ENCODE peak calls at places on chromosomes 2 and 18, in seven cellular contexts. One of them, this sample, is unnamed.

GRCh38 chr2:196473617-196474016 is 165.9 kb upstream of the CCDC150 start:
- DNase-seq in left ventricle myocardium inferior: no peak
- DNase-seq in GM23248: no peak
- DNase-seq in stimulated activated CD4-positive, alpha-beta T cell treated with anti-CD3 and anti-CD28 coated beads, Interleukin-15, amount 100 ng/mL, for 24 hours: no peak
- DNase-seq in HFFc6: no peak
- DNase-seq in nephron progenitor cell: no peak
- DNase-seq in left cardiac atrium: no peak
- DNase-seq in this sample: no peak

GRCh38 chr18:46398625-46399024 is 258.4 kb downstream of the LOXHD1 start:
- DNase-seq in left ventricle myocardium inferior: no peak
- DNase-seq in GM23248: peak
- DNase-seq in stimulated activated CD4-positive, alpha-beta T cell treated with anti-CD3 and anti-CD28 coated beads, Interleukin-15, amount 100 ng/mL, for 24 hours: no peak
- DNase-seq in HFFc6: no peak
- DNase-seq in nephron progenitor cell: no peak
- DNase-seq in left cardiac atrium: no peak
- DNase-seq in this sample: no peak

GRCh38 chr2:38164881-38165280 is 88.9 kb upstream of the CYP1B1 start:
- DNase-seq in left ventricle myocardium inferior: no peak
- DNase-seq in GM23248: no peak
- DNase-seq in stimulated activated CD4-positive, alpha-beta T cell treated with anti-CD3 and anti-CD28 coated beads, Interleukin-15, amount 100 ng/mL, for 24 hours: no peak
- DNase-seq in HFFc6: no peak
- DNase-seq in nephron progenitor cell: peak
- DNase-seq in left cardiac atrium: no peak
- DNase-seq in this sample: no peak

GRCh38 chr2:127094509-127095366 is 12.2 kb downstream of the BIN1 start:
- DNase-seq in left ventricle myocardium inferior: no peak
- DNase-seq in GM23248: peak
- DNase-seq in stimulated activated CD4-positive, alpha-beta T cell treated with anti-CD3 and anti-CD28 coated beads, Interleukin-15, amount 100 ng/mL, for 24 hours: no peak
- DNase-seq in HFFc6: no peak
- DNase-seq in nephron progenitor cell: peak
- DNase-seq in left cardiac atrium: peak
- DNase-seq in this sample: no peak

GRCh38 chr2:10361220-10361588 is 58.5 kb downstream of the HPCAL1 start:
- DNase-seq in left ventricle myocardium inferior: no peak
- DNase-seq in GM23248: no peak
- DNase-seq in stimulated activated CD4-positive, alpha-beta T cell treated with anti-CD3 and anti-CD28 coated beads, Interleukin-15, amount 100 ng/mL, for 24 hours: no peak
- DNase-seq in HFFc6: no peak
- DNase-seq in nephron progenitor cell: no peak
- DNase-seq in left cardiac atrium: no peak
- DNase-seq in this sample: no peak

GRCh38 chr2:12170151-12170550 is 423.7 kb downstream of the LPIN1 start:
- DNase-seq in left ventricle myocardium inferior: no peak
- DNase-seq in GM23248: no peak
- DNase-seq in stimulated activated CD4-positive, alpha-beta T cell treated with anti-CD3 and anti-CD28 coated beads, Interleukin-15, amount 100 ng/mL, for 24 hours: no peak
- DNase-seq in HFFc6: no peak
- DNase-seq in nephron progenitor cell: no peak
- DNase-seq in left cardiac atrium: no peak
- DNase-seq in this sample: no peak

GRCh38 chr2:137960223-137960622 is 4.0 kb upstream of the HNMT start:
- DNase-seq in left ventricle myocardium inferior: no peak
- DNase-seq in GM23248: no peak
- DNase-seq in stimulated activated CD4-positive, alpha-beta T cell treated with anti-CD3 and anti-CD28 coated beads, Interleukin-15, amount 100 ng/mL, for 24 hours: no peak
- DNase-seq in HFFc6: no peak
- DNase-seq in nephron progenitor cell: no peak
- DNase-seq in left cardiac atrium: no peak
- DNase-seq in this sample: no peak

GRCh38 chr2:109690822-109691541 is 76.8 kb downstream of the SOWAHC start:
- DNase-seq in left ventricle myocardium inferior: peak
- DNase-seq in GM23248: no peak
- DNase-seq in stimulated activated CD4-positive, alpha-beta T cell treated with anti-CD3 and anti-CD28 coated beads, Interleukin-15, amount 100 ng/mL, for 24 hours: no peak
- DNase-seq in HFFc6: no peak
- DNase-seq in nephron progenitor cell: no peak
- DNase-seq in left cardiac atrium: peak
- DNase-seq in this sample: no peak

GRCh38 chr18:75087119-75088020 is 121.6 kb downstream of the PTGR3 start:
- DNase-seq in left ventricle myocardium inferior: no peak
- DNase-seq in GM23248: no peak
- DNase-seq in stimulated activated CD4-positive, alpha-beta T cell treated with anti-CD3 and anti-CD28 coated beads, Interleukin-15, amount 100 ng/mL, for 24 hours: no peak
- DNase-seq in HFFc6: no peak
- DNase-seq in nephron progenitor cell: no peak
- DNase-seq in left cardiac atrium: no peak
- DNase-seq in this sample: no peak

GRCh38 chr2:54457326-54458023 is 1.3 kb downstream of the SPTBN1 start:
- DNase-seq in left ventricle myocardium inferior: peak
- DNase-seq in GM23248: peak
- DNase-seq in stimulated activated CD4-positive, alpha-beta T cell treated with anti-CD3 and anti-CD28 coated beads, Interleukin-15, amount 100 ng/mL, for 24 hours: peak
- DNase-seq in HFFc6: no peak
- DNase-seq in nephron progenitor cell: peak
- DNase-seq in left cardiac atrium: peak
- DNase-seq in this sample: no peak

GRCh38 chr2:20509766-20510490 is 63.1 kb downstream of the RHOB start:
- DNase-seq in left ventricle myocardium inferior: no peak
- DNase-seq in GM23248: peak
- DNase-seq in stimulated activated CD4-positive, alpha-beta T cell treated with anti-CD3 and anti-CD28 coated beads, Interleukin-15, amount 100 ng/mL, for 24 hours: no peak
- DNase-seq in HFFc6: no peak
- DNase-seq in nephron progenitor cell: peak
- DNase-seq in left cardiac atrium: peak
- DNase-seq in this sample: no peak

GRCh38 chr2:85789271-85789670 is 35.5 kb downstream of the ATOH8 start:
- DNase-seq in left ventricle myocardium inferior: no peak
- DNase-seq in GM23248: no peak
- DNase-seq in stimulated activated CD4-positive, alpha-beta T cell treated with anti-CD3 and anti-CD28 coated beads, Interleukin-15, amount 100 ng/mL, for 24 hours: no peak
- DNase-seq in HFFc6: no peak
- DNase-seq in nephron progenitor cell: no peak
- DNase-seq in left cardiac atrium: no peak
- DNase-seq in this sample: no peak

GRCh38 chr2:159714586-159714930 is 2.3 kb downstream of the MARCHF7 start:
- DNase-seq in left ventricle myocardium inferior: no peak
- DNase-seq in GM23248: no peak
- DNase-seq in stimulated activated CD4-positive, alpha-beta T cell treated with anti-CD3 and anti-CD28 coated beads, Interleukin-15, amount 100 ng/mL, for 24 hours: no peak
- DNase-seq in HFFc6: no peak
- DNase-seq in nephron progenitor cell: no peak
- DNase-seq in left cardiac atrium: no peak
- DNase-seq in this sample: no peak

GRCh38 chr2:160085662-160086061 is 23.2 kb upstream of the PLA2R1 start:
- DNase-seq in left ventricle myocardium inferior: no peak
- DNase-seq in GM23248: no peak
- DNase-seq in stimulated activated CD4-positive, alpha-beta T cell treated with anti-CD3 and anti-CD28 coated beads, Interleukin-15, amount 100 ng/mL, for 24 hours: no peak
- DNase-seq in HFFc6: no peak
- DNase-seq in nephron progenitor cell: no peak
- DNase-seq in left cardiac atrium: no peak
- DNase-seq in this sample: no peak

GRCh38 chr2:107735206-107735605 is 91.5 kb upstream of the RGPD4 start:
- DNase-seq in left ventricle myocardium inferior: no peak
- DNase-seq in GM23248: no peak
- DNase-seq in stimulated activated CD4-positive, alpha-beta T cell treated with anti-CD3 and anti-CD28 coated beads, Interleukin-15, amount 100 ng/mL, for 24 hours: no peak
- DNase-seq in HFFc6: no peak
- DNase-seq in nephron progenitor cell: no peak
- DNase-seq in left cardiac atrium: no peak
- DNase-seq in this sample: no peak

GRCh38 chr2:96584017-96584416 is 47.5 kb downstream of the ARID5A start:
- DNase-seq in left ventricle myocardium inferior: no peak
- DNase-seq in GM23248: peak
- DNase-seq in stimulated activated CD4-positive, alpha-beta T cell treated with anti-CD3 and anti-CD28 coated beads, Interleukin-15, amount 100 ng/mL, for 24 hours: no peak
- DNase-seq in HFFc6: peak
- DNase-seq in nephron progenitor cell: no peak
- DNase-seq in left cardiac atrium: no peak
- DNase-seq in this sample: no peak

GRCh38 chr2:176270100-176270750 is 983 bp downstream of the MTX2 start:
- DNase-seq in left ventricle myocardium inferior: no peak
- DNase-seq in GM23248: peak
- DNase-seq in stimulated activated CD4-positive, alpha-beta T cell treated with anti-CD3 and anti-CD28 coated beads, Interleukin-15, amount 100 ng/mL, for 24 hours: no peak
- DNase-seq in HFFc6: no peak
- DNase-seq in nephron progenitor cell: no peak
- DNase-seq in left cardiac atrium: no peak
- DNase-seq in this sample: no peak

GRCh38 chr2:174778479-174778962 is 14.2 kb upstream of the CHRNA1 start:
- DNase-seq in left ventricle myocardium inferior: peak
- DNase-seq in GM23248: peak
- DNase-seq in stimulated activated CD4-positive, alpha-beta T cell treated with anti-CD3 and anti-CD28 coated beads, Interleukin-15, amount 100 ng/mL, for 24 hours: peak
- DNase-seq in HFFc6: peak
- DNase-seq in nephron progenitor cell: no peak
- DNase-seq in left cardiac atrium: peak
- DNase-seq in this sample: peak

GRCh38 chr2:46825958-46826897 is 89.4 kb downstream of the MCFD2 start:
- DNase-seq in left ventricle myocardium inferior: no peak
- DNase-seq in GM23248: peak
- DNase-seq in stimulated activated CD4-positive, alpha-beta T cell treated with anti-CD3 and anti-CD28 coated beads, Interleukin-15, amount 100 ng/mL, for 24 hours: no peak
- DNase-seq in HFFc6: peak
- DNase-seq in nephron progenitor cell: no peak
- DNase-seq in left cardiac atrium: peak
- DNase-seq in this sample: peak

GRCh38 chr2:47269316-47270232 is 114.5 kb upstream of the STPG4 start:
- DNase-seq in left ventricle myocardium inferior: peak
- DNase-seq in GM23248: peak
- DNase-seq in stimulated activated CD4-positive, alpha-beta T cell treated with anti-CD3 and anti-CD28 coated beads, Interleukin-15, amount 100 ng/mL, for 24 hours: no peak
- DNase-seq in HFFc6: peak
- DNase-seq in nephron progenitor cell: no peak
- DNase-seq in left cardiac atrium: peak
- DNase-seq in this sample: peak

GRCh38 chr2:192413812-192414424 is 219.2 kb upstream of the TMEFF2 start:
- DNase-seq in left ventricle myocardium inferior: peak
- DNase-seq in GM23248: no peak
- DNase-seq in stimulated activated CD4-positive, alpha-beta T cell treated with anti-CD3 and anti-CD28 coated beads, Interleukin-15, amount 100 ng/mL, for 24 hours: no peak
- DNase-seq in HFFc6: no peak
- DNase-seq in nephron progenitor cell: no peak
- DNase-seq in left cardiac atrium: no peak
- DNase-seq in this sample: no peak

GRCh38 chr2:215465246-215465645 is 29.4 kb upstream of the FN1 start:
- DNase-seq in left ventricle myocardium inferior: no peak
- DNase-seq in GM23248: no peak
- DNase-seq in stimulated activated CD4-positive, alpha-beta T cell treated with anti-CD3 and anti-CD28 coated beads, Interleukin-15, amount 100 ng/mL, for 24 hours: no peak
- DNase-seq in HFFc6: peak
- DNase-seq in nephron progenitor cell: no peak
- DNase-seq in left cardiac atrium: no peak
- DNase-seq in this sample: no peak

GRCh38 chr2:236970656-236971010 is 115.1 kb upstream of the COPS8 start:
- DNase-seq in left ventricle myocardium inferior: no peak
- DNase-seq in GM23248: peak
- DNase-seq in stimulated activated CD4-positive, alpha-beta T cell treated with anti-CD3 and anti-CD28 coated beads, Interleukin-15, amount 100 ng/mL, for 24 hours: no peak
- DNase-seq in HFFc6: no peak
- DNase-seq in nephron progenitor cell: no peak
- DNase-seq in left cardiac atrium: no peak
- DNase-seq in this sample: no peak

This sample was measured in GM04504.